ENCODE peak calls at places on chromosome 1, in eight cellular contexts. One of them, this sample, is unnamed.

GRCh38 chr1:226429051-226429461 is 21.2 kb upstream of the PARP1 start:
- DNase-seq in stomach: no peak
- DNase-seq in uterus: no peak
- DNase-seq in IMR-90: no peak
- DNase-seq in A549: no peak
- DNase-seq in upper lobe of left lung: no peak
- DNase-seq in Peyer's patch: no peak
- DNase-seq in heart left ventricle: no peak
- DNase-seq in this sample: no peak

GRCh38 chr1:87226341-87226760 is 102.3 kb upstream of the LMO4 start:
- DNase-seq in Peyer's patch: peak
- DNase-seq in heart left ventricle: peak
- DNase-seq in A549: peak
- DNase-seq in upper lobe of left lung: peak
- DNase-seq in uterus: peak
- DNase-seq in stomach: peak
- DNase-seq in IMR-90: peak
- DNase-seq in this sample: peak

GRCh38 chr1:69263982-69264381 is 303.7 kb upstream of the LRRC7 start:
- DNase-seq in stomach: no peak
- DNase-seq in Peyer's patch: no peak
- DNase-seq in A549: no peak
- DNase-seq in heart left ventricle: no peak
- DNase-seq in IMR-90: no peak
- DNase-seq in uterus: peak
- DNase-seq in upper lobe of left lung: no peak
- DNase-seq in this sample: no peak

GRCh38 chr1:236516929-236517704 is 6.7 kb upstream of the LGALS8 start:
- DNase-seq in uterus: no peak
- DNase-seq in heart left ventricle: no peak
- DNase-seq in Peyer's patch: no peak
- DNase-seq in stomach: no peak
- DNase-seq in upper lobe of left lung: no peak
- DNase-seq in IMR-90: peak
- DNase-seq in A549: peak
- DNase-seq in this sample: no peak

GRCh38 chr1:155003766-155004351 is 1.3 kb downstream of the ZBTB7B start:
- DNase-seq in uterus: peak
- DNase-seq in upper lobe of left lung: peak
- DNase-seq in heart left ventricle: peak
- DNase-seq in A549: no peak
- DNase-seq in Peyer's patch: peak
- DNase-seq in IMR-90: peak
- DNase-seq in stomach: peak
- DNase-seq in this sample: peak

GRCh38 chr1:85672031-85672430 is 36.2 kb downstream of the ZNHIT6 start:
- DNase-seq in A549: no peak
- DNase-seq in stomach: no peak
- DNase-seq in heart left ventricle: no peak
- DNase-seq in Peyer's patch: no peak
- DNase-seq in uterus: no peak
- DNase-seq in IMR-90: no peak
- DNase-seq in upper lobe of left lung: no peak
- DNase-seq in this sample: no peak

GRCh38 chr1:219066631-219067349 is 106.9 kb upstream of the LYPLAL1 start:
- DNase-seq in uterus: peak
- DNase-seq in A549: peak
- DNase-seq in heart left ventricle: no peak
- DNase-seq in stomach: no peak
- DNase-seq in Peyer's patch: no peak
- DNase-seq in IMR-90: peak
- DNase-seq in upper lobe of left lung: no peak
- DNase-seq in this sample: no peak

GRCh38 chr1:25814688-25815087 is 5.1 kb upstream of the MTFR1L start:
- DNase-seq in stomach: no peak
- DNase-seq in uterus: no peak
- DNase-seq in IMR-90: no peak
- DNase-seq in A549: no peak
- DNase-seq in heart left ventricle: no peak
- DNase-seq in upper lobe of left lung: no peak
- DNase-seq in Peyer's patch: peak
- DNase-seq in this sample: no peak

GRCh38 chr1:115255154-115255553 is 82.9 kb downstream of the NGF start:
- DNase-seq in stomach: no peak
- DNase-seq in A549: no peak
- DNase-seq in Peyer's patch: no peak
- DNase-seq in upper lobe of left lung: no peak
- DNase-seq in uterus: no peak
- DNase-seq in IMR-90: no peak
- DNase-seq in heart left ventricle: no peak
- DNase-seq in this sample: no peak

GRCh38 chr1:20383631-20384030 is 93.0 kb downstream of the VWA5B1 start:
- DNase-seq in upper lobe of left lung: no peak
- DNase-seq in A549: no peak
- DNase-seq in Peyer's patch: no peak
- DNase-seq in heart left ventricle: no peak
- DNase-seq in stomach: no peak
- DNase-seq in IMR-90: no peak
- DNase-seq in uterus: no peak
- DNase-seq in this sample: no peak

GRCh38 chr1:45009956-45010854 is 919 bp downstream of the HECTD3 start:
- DNase-seq in upper lobe of left lung: peak
- DNase-seq in A549: peak
- DNase-seq in IMR-90: no peak
- DNase-seq in heart left ventricle: no peak
- DNase-seq in uterus: no peak
- DNase-seq in Peyer's patch: peak
- DNase-seq in stomach: peak
- DNase-seq in this sample: peak

GRCh38 chr1:153355445-153356071 is 2.1 kb upstream of the S100A9 start:
- DNase-seq in uterus: no peak
- DNase-seq in IMR-90: peak
- DNase-seq in heart left ventricle: peak
- DNase-seq in Peyer's patch: peak
- DNase-seq in A549: peak
- DNase-seq in upper lobe of left lung: peak
- DNase-seq in stomach: peak
- DNase-seq in this sample: peak

GRCh38 chr1:159921700-159922498 is 3.4 kb downstream of the TAGLN2 start:
- DNase-seq in Peyer's patch: peak
- DNase-seq in stomach: no peak
- DNase-seq in heart left ventricle: no peak
- DNase-seq in upper lobe of left lung: peak
- DNase-seq in A549: no peak
- DNase-seq in IMR-90: peak
- DNase-seq in uterus: peak
- DNase-seq in this sample: peak

GRCh38 chr1:64082459-64082858 is 121.0 kb upstream of the UBE2U start:
- DNase-seq in Peyer's patch: no peak
- DNase-seq in uterus: no peak
- DNase-seq in IMR-90: peak
- DNase-seq in A549: no peak
- DNase-seq in heart left ventricle: no peak
- DNase-seq in upper lobe of left lung: no peak
- DNase-seq in stomach: no peak
- DNase-seq in this sample: no peak

GRCh38 chr1:64074767-64075166 is 128.7 kb upstream of the UBE2U start:
- DNase-seq in IMR-90: no peak
- DNase-seq in heart left ventricle: no peak
- DNase-seq in upper lobe of left lung: no peak
- DNase-seq in stomach: no peak
- DNase-seq in uterus: no peak
- DNase-seq in Peyer's patch: no peak
- DNase-seq in A549: no peak
- DNase-seq in this sample: no peak

GRCh38 chr1:64080947-64081562 is 122.4 kb upstream of the UBE2U start:
- DNase-seq in Peyer's patch: no peak
- DNase-seq in A549: no peak
- DNase-seq in heart left ventricle: no peak
- DNase-seq in IMR-90: peak
- DNase-seq in stomach: no peak
- DNase-seq in upper lobe of left lung: no peak
- DNase-seq in uterus: no peak
- DNase-seq in this sample: no peak

GRCh38 chr1:64073705-64074104 is 129.7 kb upstream of the UBE2U start:
- DNase-seq in Peyer's patch: no peak
- DNase-seq in uterus: no peak
- DNase-seq in A549: no peak
- DNase-seq in heart left ventricle: no peak
- DNase-seq in stomach: no peak
- DNase-seq in IMR-90: no peak
- DNase-seq in upper lobe of left lung: no peak
- DNase-seq in this sample: no peak

DNA sequence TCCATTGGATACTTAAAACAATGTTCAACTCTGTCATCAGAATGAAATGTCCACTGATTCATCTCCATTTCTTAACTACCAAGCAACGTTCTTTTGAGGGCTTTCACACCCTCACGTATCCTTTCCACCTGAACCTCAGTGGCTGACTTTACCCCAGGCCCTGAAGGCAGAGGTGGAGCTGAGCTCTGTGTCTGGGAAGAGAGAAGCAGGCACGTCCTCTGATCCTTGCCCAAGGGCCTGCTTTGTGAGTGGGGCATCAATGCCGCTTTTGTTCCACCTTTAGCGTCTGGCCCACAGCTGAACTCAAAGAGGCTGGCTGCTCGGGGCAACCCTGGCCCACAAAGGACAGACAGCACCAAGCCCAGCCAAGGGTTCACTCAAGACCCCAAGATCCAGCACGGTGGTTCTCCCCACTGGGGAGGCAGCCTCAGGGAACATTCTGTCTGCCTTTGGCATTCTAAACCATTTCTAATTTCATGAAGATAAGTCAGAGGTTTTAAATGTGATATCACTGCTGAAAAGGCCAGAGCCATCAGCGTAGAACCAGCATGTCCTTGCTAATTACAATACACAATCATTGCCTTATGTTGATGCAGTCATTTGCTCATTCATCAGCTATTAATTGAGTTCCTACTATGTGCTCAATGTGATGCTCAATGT is 126.0 kb upstream of the UBE2U start:
- DNase-seq in A549: no peak
- DNase-seq in Peyer's patch: no peak
- DNase-seq in uterus: no peak
- DNase-seq in stomach: no peak
- DNase-seq in upper lobe of left lung: no peak
- DNase-seq in heart left ventricle: no peak
- DNase-seq in IMR-90: no peak
- DNase-seq in this sample: no peak
- H3K27ac ChIP-seq in A549: no peak
- H3K27ac ChIP-seq in Peyer's patch: no peak
- H3K27ac ChIP-seq in uterus: no peak
- H3K27ac ChIP-seq in stomach: no peak
- H3K27ac ChIP-seq in upper lobe of left lung: no peak
- H3K27ac ChIP-seq in heart left ventricle: no peak
- H3K27ac ChIP-seq in IMR-90: no peak
- H3K27ac ChIP-seq in this sample: no peak

DNA sequence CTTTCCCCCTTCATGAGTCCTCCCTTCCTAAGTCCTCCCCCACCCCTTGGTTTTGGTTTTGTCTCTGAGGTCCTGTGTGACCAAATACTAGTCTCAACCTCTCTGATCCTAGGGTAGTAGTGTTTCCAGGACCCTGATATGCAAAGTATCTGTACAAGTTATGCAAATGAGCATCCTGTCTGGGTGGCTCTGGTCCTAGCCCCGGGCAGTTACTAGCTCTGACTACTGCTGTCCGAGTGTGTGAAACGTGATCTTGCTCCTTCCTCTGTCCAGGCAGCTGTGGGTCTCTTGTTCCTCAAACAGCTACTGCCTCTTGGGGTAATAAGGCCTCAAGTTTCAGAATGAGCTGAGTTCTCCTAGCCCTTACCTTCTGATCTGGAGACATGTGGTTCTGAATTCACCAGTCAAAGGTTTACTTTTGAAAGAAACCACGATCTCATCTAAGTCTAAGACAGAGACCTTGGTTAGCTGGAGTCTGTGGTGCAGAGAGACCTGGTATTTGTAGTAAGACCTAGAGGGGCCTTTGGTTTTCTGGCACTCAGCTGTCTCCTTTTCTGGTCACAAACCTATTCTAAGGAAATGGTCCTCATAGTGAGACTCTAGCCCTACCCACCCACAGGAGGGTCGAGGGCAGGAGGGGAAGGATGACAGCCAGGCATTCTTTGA is 31.0 kb upstream of the IL19 start:
- DNase-seq in Peyer's patch: peak
- DNase-seq in A549: no peak
- DNase-seq in upper lobe of left lung: no peak
- DNase-seq in heart left ventricle: no peak
- DNase-seq in uterus: no peak
- DNase-seq in stomach: no peak
- DNase-seq in IMR-90: peak
- DNase-seq in this sample: peak
- TF ChIP-seq POLR2A in Peyer's patch: no peak
- TF ChIP-seq POLR2A in A549: no peak
- TF ChIP-seq POLR2A in upper lobe of left lung: no peak
- TF ChIP-seq POLR2A in heart left ventricle: no peak
- TF ChIP-seq POLR2A in uterus: no peak
- TF ChIP-seq POLR2A in stomach: no peak
- TF ChIP-seq POLR2A in IMR-90: no peak
- TF ChIP-seq POLR2A in this sample: no peak

GRCh38 chr1:96772972-96773371 is 51.4 kb downstream of the PTBP2 start:
- DNase-seq in IMR-90: no peak
- DNase-seq in uterus: no peak
- DNase-seq in Peyer's patch: no peak
- DNase-seq in stomach: no peak
- DNase-seq in A549: no peak
- DNase-seq in upper lobe of left lung: no peak
- DNase-seq in heart left ventricle: no peak
- DNase-seq in this sample: no peak
- H3K27ac ChIP-seq in IMR-90: no peak
- H3K27ac ChIP-seq in uterus: no peak
- H3K27ac ChIP-seq in Peyer's patch: no peak
- H3K27ac ChIP-seq in stomach: no peak
- H3K27ac ChIP-seq in A549: no peak
- H3K27ac ChIP-seq in upper lobe of left lung: no peak
- H3K27ac ChIP-seq in heart left ventricle: no peak
- H3K27ac ChIP-seq in this sample: no peak

DNA sequence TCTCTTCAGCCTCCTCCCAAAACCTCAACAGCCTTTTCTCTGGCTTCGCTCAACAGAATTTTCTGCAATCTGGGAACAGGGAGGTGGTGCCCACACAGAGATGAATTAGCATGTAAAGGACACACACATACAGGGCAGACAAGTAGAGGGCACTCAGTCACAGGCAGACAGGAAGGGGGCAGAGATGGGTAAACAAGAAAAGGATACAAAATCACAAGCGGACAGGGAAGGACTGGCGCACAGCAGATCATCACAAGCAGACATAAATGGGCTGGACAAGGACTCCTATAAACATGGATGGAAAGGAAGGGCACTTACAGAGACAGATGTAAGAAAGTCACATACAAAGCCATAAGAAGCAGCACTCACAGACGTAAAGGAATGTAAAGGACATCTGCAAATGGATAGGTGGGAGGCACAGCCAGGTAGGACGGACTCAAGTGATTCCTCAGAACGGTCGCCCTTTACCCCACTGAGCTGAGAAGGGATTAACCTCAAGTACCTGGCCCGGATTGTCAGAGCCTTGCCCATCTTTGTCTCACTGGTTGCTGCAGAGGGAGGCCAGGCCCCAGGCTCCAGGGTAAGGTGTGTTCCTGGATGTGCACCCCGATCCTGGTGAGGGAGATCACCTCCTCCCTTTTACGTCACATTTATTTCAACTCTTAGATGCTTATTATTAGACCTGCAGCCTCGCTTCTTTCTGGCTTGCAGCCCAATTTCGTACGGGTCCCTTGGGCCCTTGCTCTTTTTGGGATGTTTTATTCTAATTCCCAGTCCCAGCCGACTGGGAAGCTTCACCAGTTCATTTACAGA is 841 bp upstream of the PRCC start:
- DNase-seq in A549: no peak
- DNase-seq in heart left ventricle: no peak
- DNase-seq in stomach: no peak
- DNase-seq in uterus: no peak
- DNase-seq in IMR-90: no peak
- DNase-seq in Peyer's patch: no peak
- DNase-seq in upper lobe of left lung: no peak
- DNase-seq in this sample: no peak
- TF ChIP-seq POLR2A in A549: no peak
- TF ChIP-seq POLR2A in heart left ventricle: no peak
- TF ChIP-seq POLR2A in stomach: no peak
- TF ChIP-seq POLR2A in uterus: no peak
- TF ChIP-seq POLR2A in IMR-90: no peak
- TF ChIP-seq POLR2A in Peyer's patch: no peak
- TF ChIP-seq POLR2A in upper lobe of left lung: no peak
- TF ChIP-seq POLR2A in this sample: peak

This sample was measured in transverse colon.